ENCODE peak calls at places on chromosomes 3 and 15, in four cellular contexts. H, T, L and W are unnamed samples.
A peak's percentile ranks its signal among the peaks of the same experiment; 100 is the strongest.

GRCh38 chr3:196757876-196758739 is 18.5 kb downstream of the PAK2 start:
- DNase-seq in H (peak; percentile 24), T (no peak), L (no peak), W (no peak)

GRCh38 chr15:70142322-70143191 is 44.8 kb upstream of the TLE3 start:
- DNase-seq in H (peak; percentile 37), T (no peak), L (peak; percentile 67), W (peak; percentile 67)

GRCh38 chr3:42229942-42230688 is 35.9 kb downstream of the CCK start:
- DNase-seq in H (peak; percentile 29), T (no peak), L (no peak), W (no peak)

GRCh38 chr3:3038201-3038991 is 71.8 kb downstream of the IL5RA start:
- DNase-seq in H (no peak), T (no peak), L (no peak), W (no peak)

GRCh38 chr3:38325256-38325655 is 21.3 kb upstream of the XYLB start:
- DNase-seq in H (no peak), T (no peak), L (no peak), W (peak; percentile 40)

GRCh38 chr3:45486926-45487325 is 98.5 kb downstream of the LARS2 start:
- DNase-seq in H (no peak), T (no peak), L (no peak), W (no peak)

GRCh38 chr15:89492111-89492641 is 4.2 kb downstream of the RHCG start:
- DNase-seq in H (no peak), T (peak; percentile 51), L (no peak), W (no peak)

GRCh38 chr3:186937017-186937875 is 6.9 kb downstream of the ST6GAL1 start:
- DNase-seq in H (no peak), T (no peak), L (no peak), W (no peak)

GRCh38 chr3:12964713-12965612 is 108.3 kb downstream of the IQSEC1 start:
- DNase-seq in H (no peak), T (no peak), L (no peak), W (no peak)

GRCh38 chr3:165195628-165196576 is at the start of gene SLITRK3:
- DNase-seq in H (no peak), T (no peak), L (no peak), W (no peak)

GRCh38 chr15:39156166-39156565 is 424.7 kb upstream of the THBS1 start:
- DNase-seq in H (no peak), T (no peak), L (peak; percentile 25), W (no peak)

GRCh38 chr3:157542711-157543485 is 39.7 kb upstream of the VEPH1 start:
- DNase-seq in H (no peak), T (peak; percentile 86), L (peak; percentile 77), W (peak; percentile 79)

GRCh38 chr15:33742286-33742685 is 226.0 kb upstream of the CHRM5 start:
- DNase-seq in H (no peak), T (no peak), L (no peak), W (no peak)

GRCh38 chr3:60956729-60957128 is 294.5 kb downstream of the FHIT start:
- DNase-seq in H (no peak), T (no peak), L (no peak), W (no peak)

GRCh38 chr15:80591938-80592825 is 102.9 kb upstream of the ABHD17C start:
- DNase-seq in H (no peak), T (peak; percentile 34), L (no peak), W (no peak)

GRCh38 chr3:98246142-98246541 is 17.9 kb upstream of the OR5H6 start:
- DNase-seq in H (no peak), T (no peak), L (no peak), W (no peak)

GRCh38 chr3:141845407-141846049 is 30.9 kb upstream of the ATP1B3 start:
- DNase-seq in H (no peak), T (no peak), L (no peak), W (no peak)

GRCh38 chr3:196159526-196159925 is 51.7 kb downstream of the ZDHHC19 start:
- DNase-seq in H (no peak), T (no peak), L (no peak), W (no peak)

GRCh38 chr15:93179072-93179471 is 90.1 kb upstream of the RGMA start:
- DNase-seq in H (no peak), T (peak; percentile 73), L (peak; percentile 28), W (no peak)
- H3K4me3 ChIP-seq in H (no peak overlapping the region), T (no peak overlapping the region), L (no peak overlapping the region), W (no peak overlapping the region)

GRCh38 chr3:126916546-126916945 is 66.4 kb upstream of the PLXNA1 start:
- DNase-seq in H (no peak), T (peak; percentile 24), L (no peak), W (no peak)

GRCh38 chr3:126918223-126918622 is 64.7 kb upstream of the PLXNA1 start:
- DNase-seq in H (no peak), T (peak; percentile 6), L (no peak), W (no peak)

GRCh38 chr3:126914226-126914625 is 68.7 kb upstream of the PLXNA1 start:
- DNase-seq in H (no peak), T (no peak), L (no peak), W (no peak)

GRCh38 chr3:126915015-126915414 is 67.9 kb upstream of the PLXNA1 start:
- DNase-seq in H (no peak), T (peak; percentile 50), L (no peak), W (no peak)

GRCh38 chr3:126917232-126917804 is 65.6 kb upstream of the PLXNA1 start:
- DNase-seq in H (no peak), T (peak; percentile 35), L (no peak), W (no peak)
- H3K27ac ChIP-seq in H (no peak overlapping the region), T (no peak overlapping the region), L (no peak overlapping the region), W (no peak overlapping the region)

DNA sequence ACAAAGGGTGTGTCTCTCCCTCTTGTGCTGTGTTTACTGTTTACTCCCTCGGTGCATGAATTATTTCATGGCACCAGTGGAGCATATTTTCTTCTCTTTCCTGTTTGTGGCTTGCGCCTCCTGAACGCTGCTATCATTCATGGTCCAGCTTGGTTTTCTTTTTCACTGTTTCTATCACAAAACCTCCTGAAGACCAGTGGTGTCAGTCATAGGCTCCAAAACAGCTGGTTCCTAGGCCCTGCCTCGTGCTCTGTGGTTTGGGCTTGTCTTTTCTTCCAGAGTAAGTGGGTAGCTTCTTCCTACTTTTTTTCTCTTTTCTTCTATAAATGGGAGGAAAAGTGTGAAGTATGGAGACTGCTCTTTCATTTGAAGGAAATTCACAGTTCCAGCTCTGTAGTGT is 55.0 kb downstream of the IGF1R start:
- DNase-seq in H (no peak), T (no peak), L (no peak), W (no peak)
- H3K4me1 ChIP-seq in H (peaks cover 14% of the 10 kb centered on the region), T (peaks cover 70% of the 10 kb centered on the region), L (peaks cover 22% of the 10 kb centered on the region), W (peaks cover 65% of the 10 kb centered on the region)

DNA sequence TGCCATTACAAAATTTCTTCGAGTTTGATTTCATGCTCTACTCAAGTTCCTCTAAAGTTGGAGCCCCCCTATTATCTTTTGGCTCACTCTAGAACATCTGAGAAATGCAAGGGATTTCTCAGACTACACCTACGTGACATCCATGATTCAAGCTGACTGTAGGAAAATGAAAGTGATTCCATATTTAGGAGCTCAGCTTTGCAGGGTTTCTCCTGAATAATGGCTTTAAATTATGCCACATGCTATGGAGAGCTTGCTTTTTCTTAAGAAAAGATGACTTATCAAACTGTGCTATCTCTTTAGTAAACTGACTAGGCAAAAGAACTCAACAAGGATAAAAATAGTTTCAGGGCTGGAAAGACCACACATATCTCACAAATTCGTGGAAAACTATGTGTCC is 292.1 kb downstream of the LSAMP start:
- DNase-seq in H (no peak), T (no peak), L (no peak), W (no peak)
- H3K4me3 ChIP-seq in H (no peak overlapping the region), T (no peak overlapping the region), L (no peak overlapping the region), W (no peak overlapping the region)

GRCh38 chr15:66653398-66653797 is 48.6 kb upstream of the SMAD6 start:
- DNase-seq in H (no peak), T (no peak), L (no peak), W (no peak)

GRCh38 chr15:66651198-66651597 is 50.8 kb upstream of the SMAD6 start:
- DNase-seq in H (no peak), T (no peak), L (no peak), W (no peak)

GRCh38 chr15:66652806-66653205 is 49.2 kb upstream of the SMAD6 start:
- DNase-seq in H (no peak), T (no peak), L (no peak), W (no peak)

GRCh38 chr15:66650433-66650832 is 51.6 kb upstream of the SMAD6 start:
- DNase-seq in H (no peak), T (no peak), L (peak; percentile 41), W (peak; percentile 91)

DNA sequence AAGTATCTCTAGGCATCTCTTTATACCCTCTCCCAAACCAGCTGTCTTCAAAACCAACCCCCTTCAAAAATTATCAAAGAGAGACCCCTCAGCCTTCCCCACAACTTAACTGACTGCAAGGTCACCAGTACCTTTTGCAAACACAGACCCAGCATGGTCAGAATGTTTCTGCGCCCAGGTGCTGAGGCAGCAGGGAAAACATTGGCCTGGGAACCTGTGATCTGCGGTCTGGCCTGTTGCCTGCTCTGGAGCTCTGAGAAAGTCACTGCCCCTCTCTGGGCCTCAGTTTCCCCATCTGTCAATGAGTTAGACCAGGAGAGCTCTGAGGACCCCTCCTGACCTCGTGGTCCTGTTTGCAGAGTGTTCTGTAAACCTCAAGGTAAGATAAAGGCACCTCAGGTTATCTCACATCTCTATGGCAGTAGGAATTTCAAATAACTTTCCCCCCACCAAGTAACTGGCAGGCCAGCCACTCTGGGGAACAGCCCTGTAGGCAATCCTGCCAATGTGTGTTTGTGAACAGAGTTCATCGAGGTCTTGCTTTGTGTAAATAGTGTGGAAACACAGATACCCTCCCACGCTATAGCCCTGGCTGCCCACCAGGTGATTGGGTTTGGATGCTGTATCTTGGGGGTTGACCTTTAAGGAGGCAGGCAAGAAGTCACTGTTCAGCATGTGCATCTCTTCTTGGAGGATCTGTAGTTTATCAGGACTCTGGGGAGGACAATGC is 50.0 kb upstream of the SMAD6 start:
- DNase-seq in H (no peak), T (no peak), L (no peak), W (no peak)
- H3K27ac ChIP-seq in H (no peak overlapping the region), T (no peak overlapping the region), L (no peak overlapping the region), W (no peak overlapping the region)

DNA sequence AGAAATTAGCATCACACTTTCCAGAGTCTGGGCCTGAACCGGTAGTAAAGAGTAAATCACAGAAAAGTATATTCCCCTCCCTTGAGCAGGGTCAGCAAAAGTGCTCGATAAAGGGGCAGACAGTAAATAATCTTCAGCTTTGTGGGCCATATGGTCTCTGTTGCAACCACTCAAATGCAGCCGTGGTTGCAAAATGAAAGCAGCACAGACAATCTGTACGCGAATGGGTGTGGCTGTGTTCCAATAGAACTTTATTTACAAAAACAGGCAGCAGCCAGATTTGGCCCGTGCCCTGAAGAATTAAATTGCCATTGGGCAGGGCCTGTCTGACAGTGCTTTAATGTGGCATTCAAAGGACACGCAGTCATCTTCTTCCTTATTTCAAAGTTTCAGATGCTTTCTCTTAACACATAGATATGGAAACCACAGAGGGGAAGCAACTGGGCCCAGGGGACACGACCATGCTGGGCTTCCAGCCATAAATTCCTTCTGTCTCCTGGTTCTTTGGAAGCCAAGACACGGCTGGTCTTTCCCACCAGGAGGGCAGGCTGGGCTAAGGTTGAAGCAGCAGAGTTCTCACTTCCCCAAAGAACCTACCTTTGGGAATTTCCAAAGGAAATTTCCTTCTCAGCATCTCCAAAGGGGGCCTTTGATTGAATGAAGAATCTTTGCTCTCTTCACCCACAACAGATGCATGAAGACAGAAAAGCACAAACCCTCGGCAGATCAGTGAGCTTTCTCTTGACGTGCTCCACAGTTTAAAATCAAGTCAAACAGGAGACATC is 489.8 kb upstream of the PROK2 start:
- DNase-seq in H (peak; percentile 70), T (peak; percentile 82), L (no peak), W (peak; percentile 83)
- H3K4me1 ChIP-seq in H (peaks cover 48% of the 10 kb centered on the region), T (peaks cover 39% of the 10 kb centered on the region), L (peaks cover 50% of the 10 kb centered on the region), W (no peaks in the 10 kb centered on the region)